ENCODE peak calls at places on chromosomes 13 and 19, in seven cellular contexts. T is stimulated activated CD4-positive, alpha-beta T cell treated with anti-CD3 and anti-CD28 coated beads, TNF-alpha, amount 100 ng/mL, for 24 hours; L is ELR; A is AG09309; H is upper lobe of left lung; W is bronchial epithelial cell; I is activated T-cell treated with anti-CD3 and anti-CD28 coated beads, Interleukin-2, amount 50 U/mL, for 24 hours. O is an unnamed sample.

GRCh38 chr13:44045179-44045562 is 165.5 kb downstream of the LACC1 start:
- DNase-seq in A (no peak), L (no peak), I (no peak), H (no peak), W (no peak), T (no peak), O (no peak)

GRCh38 chr13:113828282-113828825 is 35.5 kb downstream of the GAS6 start:
- DNase-seq in L (no peak), H (no peak), T (no peak), A (no peak), W (no peak), I (no peak), O (no peak)

GRCh38 chr19:45154064-45154827 is 6.5 kb downstream of the NKPD1 start:
- DNase-seq in W (no peak), H (no peak), A (peak), I (no peak), L (peak), T (no peak), O (no peak)

GRCh38 chr19:38506723-38507550 is 73.4 kb downstream of the RYR1 start:
- DNase-seq in H (peak), W (peak), T (peak), I (peak), L (peak), A (no peak), O (peak)

GRCh38 chr13:72168126-72168525 is 301.1 kb upstream of the DACH1 start:
- DNase-seq in L (no peak), H (no peak), I (no peak), A (no peak), T (no peak), W (no peak), O (no peak)

GRCh38 chr19:48490980-48491792 is 20.4 kb downstream of the LMTK3 start:
- DNase-seq in L (peak), A (no peak), I (peak), T (no peak), W (no peak), H (peak), O (no peak)

GRCh38 chr13:94480672-94481145 is 1.2 kb upstream of the DCT start:
- DNase-seq in L (no peak), T (no peak), H (no peak), W (no peak), I (no peak), A (peak), O (no peak)

GRCh38 chr19:37691881-37692504 is 27.6 kb downstream of the ZNF607 start:
- DNase-seq in I (peak), H (peak), T (peak), W (peak), L (peak), A (peak), O (peak)

GRCh38 chr19:10043286-10043927 is 30.1 kb downstream of the RDH8 start:
- DNase-seq in T (no peak), W (no peak), H (no peak), A (no peak), L (peak), I (no peak), O (peak)

GRCh38 chr19:6047741-6048231 is 62.5 kb downstream of the RFX2 start:
- DNase-seq in H (no peak), W (peak), T (no peak), L (peak), I (no peak), A (no peak), O (peak)

GRCh38 chr19:7560271-7560670 is 24.8 kb downstream of the PNPLA6 start:
- DNase-seq in H (no peak), I (no peak), A (no peak), L (no peak), W (no peak), T (no peak), O (no peak)

GRCh38 chr19:49425922-49426592 is 869 bp downstream of the GFY start:
- DNase-seq in I (peak), H (no peak), L (peak), T (no peak), W (no peak), A (no peak), O (no peak)

GRCh38 chr13:112859817-112860190 is 109.2 kb upstream of the MCF2L start:
- DNase-seq in I (no peak), T (no peak), W (peak), H (peak), A (no peak), L (peak), O (no peak)

GRCh38 chr13:23707674-23708073 is 137.5 kb downstream of the TNFRSF19 start:
- DNase-seq in A (no peak), T (no peak), W (peak), I (no peak), H (no peak), L (peak), O (no peak)

GRCh38 chr13:111213964-111214726 is 99.0 kb downstream of the ARHGEF7 start:
- DNase-seq in T (no peak), I (no peak), W (no peak), L (no peak), H (peak), A (no peak), O (peak)

GRCh38 chr19:35754365-35755139 is 2.3 kb downstream of the HSPB6 start:
- DNase-seq in L (no peak), T (no peak), A (no peak), H (no peak), W (no peak), I (no peak), O (no peak)

GRCh38 chr13:44523176-44524017 is 52.7 kb downstream of the TSC22D1 start:
- DNase-seq in H (no peak), I (no peak), T (no peak), W (peak), L (peak), A (peak), O (peak)

GRCh38 chr13:46852168-46852567 is 44.7 kb downstream of the HTR2A start:
- DNase-seq in I (no peak), L (no peak), T (no peak), A (no peak), H (no peak), W (no peak), O (no peak)

GRCh38 chr19:41646589-41647204 is 19.8 kb upstream of the CEACAM4 start:
- DNase-seq in T (no peak), I (peak), H (no peak), L (peak), W (no peak), A (no peak), O (no peak)

GRCh38 chr19:6868341-6868740 is 19.0 kb upstream of the ADGRE1 start:
- DNase-seq in W (no peak), H (no peak), T (no peak), L (no peak), I (no peak), A (no peak), O (no peak)

GRCh38 chr19:5085566-5085965 is 116.7 kb downstream of the KDM4B start:
- DNase-seq in T (no peak), H (no peak), W (no peak), A (no peak), L (no peak), I (no peak), O (no peak)

GRCh38 chr13:20425819-20426219 is 99.8 kb downstream of the CRYL1 start:
- DNase-seq in L (no peak), I (no peak), H (no peak), W (peak), T (no peak), A (no peak), O (peak)

GRCh38 chr19:49766938-49767315 is at the start of gene AP2A1:
- DNase-seq in T (no peak), A (no peak), W (no peak), H (no peak), I (no peak), L (no peak), O (no peak)